ENCODE peak calls at places on chromosomes 16 and 17, in four cellular contexts. One of them, this sample, is unnamed.

GRCh38 chr16:66476328-66477027 is 49.4 kb downstream of the BEAN1 start:
- DNase-seq in IMR-90: no peak
- DNase-seq in CD8-positive, alpha-beta T cell: peak; percentile 32
- DNase-seq in thoracic aorta: no peak
- DNase-seq in this sample: no peak

GRCh38 chr17:2215616-2216364 is 87.8 kb downstream of the SMG6 start:
- DNase-seq in IMR-90: peak; percentile 94
- DNase-seq in CD8-positive, alpha-beta T cell: peak; percentile 64
- DNase-seq in thoracic aorta: no peak
- DNase-seq in this sample: peak; percentile 51

GRCh38 chr17:43578699-43579569 is 32.8 kb upstream of the ETV4 start:
- DNase-seq in CD8-positive, alpha-beta T cell: no peak
- DNase-seq in IMR-90: peak; percentile 85
- DNase-seq in thoracic aorta: no peak
- DNase-seq in this sample: no peak

GRCh38 chr17:45895304-45895968 is 1.1 kb downstream of the MAPT start:
- DNase-seq in CD8-positive, alpha-beta T cell: peak; percentile 26
- DNase-seq in thoracic aorta: no peak
- DNase-seq in IMR-90: no peak
- DNase-seq in this sample: no peak

GRCh38 chr16:28494141-28494851 is at the start of gene APOBR:
- DNase-seq in IMR-90: no peak
- DNase-seq in thoracic aorta: no peak
- DNase-seq in CD8-positive, alpha-beta T cell: peak; percentile 87
- DNase-seq in this sample: peak; percentile 96

GRCh38 chr17:65918450-65918849 is 273.5 kb downstream of the CEP112 start:
- DNase-seq in IMR-90: no peak
- DNase-seq in CD8-positive, alpha-beta T cell: no peak
- DNase-seq in thoracic aorta: no peak
- DNase-seq in this sample: no peak

GRCh38 chr17:66177048-66177447 is 14.9 kb downstream of the CEP112 start:
- DNase-seq in CD8-positive, alpha-beta T cell: no peak
- DNase-seq in IMR-90: no peak
- DNase-seq in thoracic aorta: no peak
- DNase-seq in this sample: no peak

GRCh38 chr17:73068322-73069153 is 23.9 kb downstream of the SLC39A11 start:
- DNase-seq in IMR-90: peak; percentile 92
- DNase-seq in thoracic aorta: no peak
- DNase-seq in CD8-positive, alpha-beta T cell: no peak
- DNase-seq in this sample: peak; percentile 48

GRCh38 chr16:78939600-78939999 is 660.9 kb downstream of the MAF start:
- DNase-seq in CD8-positive, alpha-beta T cell: no peak
- DNase-seq in thoracic aorta: no peak
- DNase-seq in IMR-90: no peak
- DNase-seq in this sample: no peak

GRCh38 chr16:75289189-75289588 is 37.8 kb upstream of the BCAR1 start:
- DNase-seq in thoracic aorta: no peak
- DNase-seq in CD8-positive, alpha-beta T cell: no peak
- DNase-seq in IMR-90: peak; percentile 39
- DNase-seq in this sample: no peak

DNA sequence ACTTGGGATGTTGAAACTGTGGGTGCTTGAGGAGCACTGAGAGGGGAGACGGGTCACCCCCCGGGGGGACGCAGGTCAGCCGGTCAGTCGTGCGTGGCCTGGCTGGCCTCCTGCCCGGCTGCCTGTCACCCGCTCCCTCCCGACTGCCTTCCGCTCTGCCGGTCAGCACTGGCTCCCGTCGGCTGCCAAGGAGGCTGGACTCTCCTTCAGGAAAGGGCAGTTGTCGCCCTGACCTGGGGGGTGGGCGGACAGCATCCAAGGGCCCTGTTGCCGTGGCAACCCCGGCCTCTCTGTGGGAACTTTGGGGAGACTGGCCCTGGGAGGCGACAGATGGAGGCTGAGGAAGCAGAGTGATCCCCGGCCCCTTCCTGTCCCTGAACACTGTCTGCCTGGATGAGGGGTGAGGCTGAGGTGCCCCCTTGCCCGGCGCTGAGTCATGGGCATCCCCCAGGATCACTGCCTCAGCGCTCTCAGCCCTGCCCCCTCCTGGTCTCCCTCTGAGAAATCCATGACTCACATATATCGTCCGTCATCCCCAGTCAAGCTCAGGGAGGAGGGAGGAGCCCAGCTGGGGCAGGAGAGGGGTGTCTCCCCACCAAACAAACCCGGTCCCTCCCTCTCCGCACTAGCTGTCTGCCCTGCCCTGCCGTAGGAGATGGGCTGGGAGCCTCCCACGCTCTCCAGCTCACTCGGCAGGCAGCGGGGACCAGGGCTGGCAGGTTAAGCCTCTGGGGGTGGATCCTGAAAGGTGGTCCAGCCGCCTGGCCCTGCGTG is at the start of gene ADGRG1:
- DNase-seq in thoracic aorta: peak; percentile 57
- DNase-seq in CD8-positive, alpha-beta T cell: peak; percentile 35
- DNase-seq in IMR-90: peak; percentile 97
- DNase-seq in this sample: peak; percentile 83
- TF ChIP-seq CTCF in thoracic aorta: no peak
- TF ChIP-seq CTCF in CD8-positive, alpha-beta T cell: no peak
- TF ChIP-seq CTCF in IMR-90: peak; percentile 27
- TF ChIP-seq CTCF in this sample: no peak

GRCh38 chr16:89257757-89258465 is 40.4 kb downstream of the ZNF778 start:
- DNase-seq in IMR-90: no peak
- DNase-seq in CD8-positive, alpha-beta T cell: no peak
- DNase-seq in thoracic aorta: no peak
- DNase-seq in this sample: no peak
- TF ChIP-seq CTCF in IMR-90: no peak
- TF ChIP-seq CTCF in CD8-positive, alpha-beta T cell: no peak
- TF ChIP-seq CTCF in thoracic aorta: no peak
- TF ChIP-seq CTCF in this sample: no peak

GRCh38 chr16:47724386-47724785 is 263.3 kb downstream of the PHKB start:
- DNase-seq in thoracic aorta: no peak
- DNase-seq in CD8-positive, alpha-beta T cell: no peak
- DNase-seq in IMR-90: no peak
- DNase-seq in this sample: no peak
- TF ChIP-seq CTCF in thoracic aorta: no peak
- TF ChIP-seq CTCF in CD8-positive, alpha-beta T cell: no peak
- TF ChIP-seq CTCF in IMR-90: no peak
- TF ChIP-seq CTCF in this sample: no peak

GRCh38 chr17:76398523-76399174 is 14.2 kb downstream of the SPHK1 start:
- DNase-seq in thoracic aorta: no peak
- DNase-seq in IMR-90: no peak
- DNase-seq in CD8-positive, alpha-beta T cell: no peak
- DNase-seq in this sample: no peak

GRCh38 chr17:76397184-76397583 is 12.8 kb downstream of the SPHK1 start:
- DNase-seq in thoracic aorta: no peak
- DNase-seq in CD8-positive, alpha-beta T cell: no peak
- DNase-seq in IMR-90: no peak
- DNase-seq in this sample: no peak

GRCh38 chr17:76402711-76403110 is 18.3 kb downstream of the SPHK1 start:
- DNase-seq in thoracic aorta: no peak
- DNase-seq in CD8-positive, alpha-beta T cell: no peak
- DNase-seq in IMR-90: no peak
- DNase-seq in this sample: no peak

GRCh38 chr17:76397687-76398522 is 13.5 kb downstream of the SPHK1 start:
- DNase-seq in thoracic aorta: peak; percentile 74
- DNase-seq in IMR-90: peak; percentile 85
- DNase-seq in CD8-positive, alpha-beta T cell: peak; percentile 90
- DNase-seq in this sample: peak; percentile 85

DNA sequence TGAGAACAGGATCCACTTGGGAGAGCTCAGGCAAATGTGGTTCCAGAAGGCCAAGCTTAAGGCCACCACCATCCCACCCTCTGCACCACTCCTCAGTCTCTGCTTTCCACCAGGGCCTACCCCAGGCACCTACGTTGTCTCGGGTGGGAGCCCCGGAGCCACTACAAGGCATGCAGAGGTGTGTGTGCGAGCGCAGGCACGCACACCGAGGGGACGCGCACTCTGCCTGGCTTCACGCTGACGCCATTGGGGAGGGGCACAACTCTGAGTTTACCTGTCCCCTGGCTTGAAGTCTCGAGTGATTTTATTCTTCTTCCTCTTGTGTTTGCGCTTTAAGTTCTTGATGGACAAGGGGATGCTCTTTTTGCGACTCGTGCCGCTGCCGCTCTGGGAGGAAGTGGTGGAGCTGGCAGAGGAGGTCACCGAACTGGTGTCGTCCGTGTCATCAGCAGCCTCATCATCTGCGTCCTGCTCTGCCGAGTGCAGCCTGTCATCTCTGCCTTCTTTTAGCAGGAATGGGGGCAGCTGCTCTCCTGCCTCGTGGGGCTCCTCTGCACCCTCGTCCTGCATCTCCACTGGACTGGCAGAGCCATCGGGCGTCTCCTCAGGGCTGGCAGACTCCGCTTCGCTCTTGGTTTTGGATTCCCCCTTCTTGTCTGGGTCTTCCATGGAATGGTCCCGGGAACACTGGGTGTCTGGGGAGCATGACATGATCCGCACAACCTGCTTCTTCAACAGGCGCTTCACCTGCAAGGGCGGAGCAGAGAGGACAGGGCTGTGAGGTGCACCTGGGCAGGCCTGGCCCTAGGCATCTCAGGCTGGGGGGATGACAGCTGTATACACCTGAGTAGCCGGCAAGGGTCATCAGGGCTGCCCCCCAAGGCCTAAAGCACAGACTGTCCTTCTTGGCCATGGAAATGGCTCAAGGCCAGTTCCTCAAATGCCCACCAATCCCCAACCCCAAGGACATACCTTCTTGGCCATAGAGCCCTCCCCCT is 15.1 kb downstream of the SPHK1 start:
- DNase-seq in IMR-90: no peak
- DNase-seq in CD8-positive, alpha-beta T cell: no peak
- DNase-seq in thoracic aorta: no peak
- DNase-seq in this sample: no peak
- TF ChIP-seq CTCF in IMR-90: no peak
- TF ChIP-seq CTCF in CD8-positive, alpha-beta T cell: no peak
- TF ChIP-seq CTCF in thoracic aorta: no peak
- TF ChIP-seq CTCF in this sample: no peak

GRCh38 chr16:1667271-1667670 is 10.8 kb upstream of the JPT2 start:
- DNase-seq in CD8-positive, alpha-beta T cell: no peak
- DNase-seq in IMR-90: no peak
- DNase-seq in thoracic aorta: no peak
- DNase-seq in this sample: no peak
- TF ChIP-seq CTCF in CD8-positive, alpha-beta T cell: no peak
- TF ChIP-seq CTCF in IMR-90: no peak
- TF ChIP-seq CTCF in thoracic aorta: no peak
- TF ChIP-seq CTCF in this sample: no peak

This sample was measured in CD14-positive monocyte.